ENCODE peak calls at places on chromosomes 6 and 20, in seven cellular contexts. One of them, this sample, is unnamed.
A peak's percentile ranks its signal among the peaks of the same experiment; 100 is the strongest.

GRCh38 chr6:42402184-42402583 is 49.5 kb downstream of the TRERF1 start:
- DNase-seq in globus pallidus: no peak
- DNase-seq in central memory CD4-positive, alpha-beta T cell: no peak
- DNase-seq in stimulated activated naive B cell treated with anti-CD40 and anti-IgM and Interleukin-4, amounts not matched to agents 10 μg/mL and 1 μg/mL and 100 μg/mL, for 72 hours: no peak
- DNase-seq in fibroblast of villous mesenchyme: peak; percentile 56
- DNase-seq in T-helper 1 cell: no peak
- DNase-seq in foreskin keratinocyte: no peak
- DNase-seq in this sample: no peak

GRCh38 chr6:136288566-136289326 is 900 bp downstream of the BCLAF1 start:
- DNase-seq in stimulated activated naive B cell treated with anti-CD40 and anti-IgM and Interleukin-4, amounts not matched to agents 10 μg/mL and 1 μg/mL and 100 μg/mL, for 72 hours: peak; percentile 55
- DNase-seq in T-helper 1 cell: peak; percentile 91
- DNase-seq in foreskin keratinocyte: peak; percentile 83
- DNase-seq in fibroblast of villous mesenchyme: peak; percentile 93
- DNase-seq in globus pallidus: peak; percentile 70
- DNase-seq in central memory CD4-positive, alpha-beta T cell: peak; percentile 97
- DNase-seq in this sample: peak; percentile 97

GRCh38 chr6:15089569-15090144 is 156.2 kb upstream of the JARID2 start:
- DNase-seq in T-helper 1 cell: no peak
- DNase-seq in stimulated activated naive B cell treated with anti-CD40 and anti-IgM and Interleukin-4, amounts not matched to agents 10 μg/mL and 1 μg/mL and 100 μg/mL, for 72 hours: no peak
- DNase-seq in fibroblast of villous mesenchyme: no peak
- DNase-seq in central memory CD4-positive, alpha-beta T cell: no peak
- DNase-seq in globus pallidus: no peak
- DNase-seq in foreskin keratinocyte: no peak
- DNase-seq in this sample: no peak

GRCh38 chr20:25257130-25257529 is 9.2 kb downstream of the PYGB start:
- DNase-seq in fibroblast of villous mesenchyme: no peak
- DNase-seq in foreskin keratinocyte: no peak
- DNase-seq in central memory CD4-positive, alpha-beta T cell: no peak
- DNase-seq in stimulated activated naive B cell treated with anti-CD40 and anti-IgM and Interleukin-4, amounts not matched to agents 10 μg/mL and 1 μg/mL and 100 μg/mL, for 72 hours: no peak
- DNase-seq in globus pallidus: no peak
- DNase-seq in T-helper 1 cell: no peak
- DNase-seq in this sample: no peak

GRCh38 chr6:67642582-67642981 is 992.5 kb upstream of the ADGRB3 start:
- DNase-seq in fibroblast of villous mesenchyme: no peak
- DNase-seq in T-helper 1 cell: no peak
- DNase-seq in foreskin keratinocyte: no peak
- DNase-seq in stimulated activated naive B cell treated with anti-CD40 and anti-IgM and Interleukin-4, amounts not matched to agents 10 μg/mL and 1 μg/mL and 100 μg/mL, for 72 hours: no peak
- DNase-seq in globus pallidus: no peak
- DNase-seq in central memory CD4-positive, alpha-beta T cell: no peak
- DNase-seq in this sample: no peak

GRCh38 chr6:110690916-110691315 is 124.4 kb downstream of the CDK19 start:
- DNase-seq in T-helper 1 cell: no peak
- DNase-seq in fibroblast of villous mesenchyme: no peak
- DNase-seq in central memory CD4-positive, alpha-beta T cell: no peak
- DNase-seq in foreskin keratinocyte: no peak
- DNase-seq in globus pallidus: no peak
- DNase-seq in stimulated activated naive B cell treated with anti-CD40 and anti-IgM and Interleukin-4, amounts not matched to agents 10 μg/mL and 1 μg/mL and 100 μg/mL, for 72 hours: no peak
- DNase-seq in this sample: no peak

GRCh38 chr6:144634371-144634770 is 349.2 kb downstream of the UTRN start:
- DNase-seq in central memory CD4-positive, alpha-beta T cell: no peak
- DNase-seq in foreskin keratinocyte: no peak
- DNase-seq in fibroblast of villous mesenchyme: no peak
- DNase-seq in stimulated activated naive B cell treated with anti-CD40 and anti-IgM and Interleukin-4, amounts not matched to agents 10 μg/mL and 1 μg/mL and 100 μg/mL, for 72 hours: no peak
- DNase-seq in T-helper 1 cell: no peak
- DNase-seq in globus pallidus: no peak
- DNase-seq in this sample: no peak

GRCh38 chr6:114537977-114538376 is 195.2 kb upstream of the HS3ST5 start:
- DNase-seq in fibroblast of villous mesenchyme: no peak
- DNase-seq in foreskin keratinocyte: no peak
- DNase-seq in central memory CD4-positive, alpha-beta T cell: no peak
- DNase-seq in T-helper 1 cell: no peak
- DNase-seq in stimulated activated naive B cell treated with anti-CD40 and anti-IgM and Interleukin-4, amounts not matched to agents 10 μg/mL and 1 μg/mL and 100 μg/mL, for 72 hours: no peak
- DNase-seq in globus pallidus: no peak
- DNase-seq in this sample: no peak

GRCh38 chr6:52909531-52909930 is at the start of gene GSTA3:
- DNase-seq in stimulated activated naive B cell treated with anti-CD40 and anti-IgM and Interleukin-4, amounts not matched to agents 10 μg/mL and 1 μg/mL and 100 μg/mL, for 72 hours: no peak
- DNase-seq in fibroblast of villous mesenchyme: no peak
- DNase-seq in foreskin keratinocyte: no peak
- DNase-seq in globus pallidus: no peak
- DNase-seq in T-helper 1 cell: no peak
- DNase-seq in central memory CD4-positive, alpha-beta T cell: no peak
- DNase-seq in this sample: no peak

GRCh38 chr6:107101211-107101610 is 14.1 kb downstream of the BEND3 start:
- DNase-seq in T-helper 1 cell: no peak
- DNase-seq in fibroblast of villous mesenchyme: no peak
- DNase-seq in central memory CD4-positive, alpha-beta T cell: no peak
- DNase-seq in stimulated activated naive B cell treated with anti-CD40 and anti-IgM and Interleukin-4, amounts not matched to agents 10 μg/mL and 1 μg/mL and 100 μg/mL, for 72 hours: no peak
- DNase-seq in globus pallidus: no peak
- DNase-seq in foreskin keratinocyte: no peak
- DNase-seq in this sample: no peak

GRCh38 chr20:20546402-20546801 is 166.0 kb downstream of the RALGAPA2 start:
- DNase-seq in T-helper 1 cell: no peak
- DNase-seq in stimulated activated naive B cell treated with anti-CD40 and anti-IgM and Interleukin-4, amounts not matched to agents 10 μg/mL and 1 μg/mL and 100 μg/mL, for 72 hours: no peak
- DNase-seq in fibroblast of villous mesenchyme: no peak
- DNase-seq in foreskin keratinocyte: peak; percentile 9
- DNase-seq in central memory CD4-positive, alpha-beta T cell: no peak
- DNase-seq in globus pallidus: no peak
- DNase-seq in this sample: no peak

GRCh38 chr20:12592756-12593155 is 416.0 kb upstream of the SPTLC3 start:
- DNase-seq in T-helper 1 cell: no peak
- DNase-seq in foreskin keratinocyte: no peak
- DNase-seq in central memory CD4-positive, alpha-beta T cell: no peak
- DNase-seq in fibroblast of villous mesenchyme: no peak
- DNase-seq in stimulated activated naive B cell treated with anti-CD40 and anti-IgM and Interleukin-4, amounts not matched to agents 10 μg/mL and 1 μg/mL and 100 μg/mL, for 72 hours: no peak
- DNase-seq in globus pallidus: no peak
- DNase-seq in this sample: no peak

GRCh38 chr6:225121-225721 is 67.1 kb upstream of the DUSP22 start:
- DNase-seq in globus pallidus: no peak
- DNase-seq in stimulated activated naive B cell treated with anti-CD40 and anti-IgM and Interleukin-4, amounts not matched to agents 10 μg/mL and 1 μg/mL and 100 μg/mL, for 72 hours: peak; percentile 65
- DNase-seq in central memory CD4-positive, alpha-beta T cell: peak; percentile 33
- DNase-seq in T-helper 1 cell: no peak
- DNase-seq in fibroblast of villous mesenchyme: no peak
- DNase-seq in foreskin keratinocyte: peak; percentile 93
- DNase-seq in this sample: peak; percentile 41

GRCh38 chr6:167116109-167116837 is 6.6 kb upstream of the CCR6 start:
- DNase-seq in foreskin keratinocyte: no peak
- DNase-seq in T-helper 1 cell: no peak
- DNase-seq in stimulated activated naive B cell treated with anti-CD40 and anti-IgM and Interleukin-4, amounts not matched to agents 10 μg/mL and 1 μg/mL and 100 μg/mL, for 72 hours: no peak
- DNase-seq in fibroblast of villous mesenchyme: peak; percentile 31
- DNase-seq in globus pallidus: no peak
- DNase-seq in central memory CD4-positive, alpha-beta T cell: no peak
- DNase-seq in this sample: no peak

GRCh38 chr20:46523696-46524328 is 10.5 kb upstream of the ZNF334 start:
- DNase-seq in foreskin keratinocyte: no peak
- DNase-seq in globus pallidus: no peak
- DNase-seq in stimulated activated naive B cell treated with anti-CD40 and anti-IgM and Interleukin-4, amounts not matched to agents 10 μg/mL and 1 μg/mL and 100 μg/mL, for 72 hours: no peak
- DNase-seq in central memory CD4-positive, alpha-beta T cell: no peak
- DNase-seq in fibroblast of villous mesenchyme: peak; percentile 14
- DNase-seq in T-helper 1 cell: no peak
- DNase-seq in this sample: no peak

GRCh38 chr20:49690899-49691620 is 22.6 kb downstream of the B4GALT5 start:
- DNase-seq in globus pallidus: no peak
- DNase-seq in central memory CD4-positive, alpha-beta T cell: no peak
- DNase-seq in foreskin keratinocyte: no peak
- DNase-seq in T-helper 1 cell: no peak
- DNase-seq in stimulated activated naive B cell treated with anti-CD40 and anti-IgM and Interleukin-4, amounts not matched to agents 10 μg/mL and 1 μg/mL and 100 μg/mL, for 72 hours: no peak
- DNase-seq in fibroblast of villous mesenchyme: peak; percentile 52
- DNase-seq in this sample: no peak

GRCh38 chr6:48814957-48815356 is 648.1 kb downstream of the MMUT start:
- DNase-seq in fibroblast of villous mesenchyme: no peak
- DNase-seq in stimulated activated naive B cell treated with anti-CD40 and anti-IgM and Interleukin-4, amounts not matched to agents 10 μg/mL and 1 μg/mL and 100 μg/mL, for 72 hours: no peak
- DNase-seq in globus pallidus: no peak
- DNase-seq in foreskin keratinocyte: no peak
- DNase-seq in central memory CD4-positive, alpha-beta T cell: no peak
- DNase-seq in T-helper 1 cell: no peak
- DNase-seq in this sample: no peak

GRCh38 chr20:41639630-41640029 is 21.5 kb upstream of the CHD6 start:
- DNase-seq in fibroblast of villous mesenchyme: no peak
- DNase-seq in globus pallidus: no peak
- DNase-seq in T-helper 1 cell: no peak
- DNase-seq in foreskin keratinocyte: no peak
- DNase-seq in stimulated activated naive B cell treated with anti-CD40 and anti-IgM and Interleukin-4, amounts not matched to agents 10 μg/mL and 1 μg/mL and 100 μg/mL, for 72 hours: no peak
- DNase-seq in central memory CD4-positive, alpha-beta T cell: no peak
- DNase-seq in this sample: no peak

GRCh38 chr6:16482702-16483314 is 244.4 kb downstream of the GMPR start:
- DNase-seq in central memory CD4-positive, alpha-beta T cell: peak; percentile 9
- DNase-seq in foreskin keratinocyte: no peak
- DNase-seq in T-helper 1 cell: no peak
- DNase-seq in stimulated activated naive B cell treated with anti-CD40 and anti-IgM and Interleukin-4, amounts not matched to agents 10 μg/mL and 1 μg/mL and 100 μg/mL, for 72 hours: no peak
- DNase-seq in globus pallidus: no peak
- DNase-seq in fibroblast of villous mesenchyme: no peak
- DNase-seq in this sample: no peak

GRCh38 chr20:54510546-54511129 is 35.2 kb downstream of the DOK5 start:
- DNase-seq in central memory CD4-positive, alpha-beta T cell: no peak
- DNase-seq in T-helper 1 cell: no peak
- DNase-seq in fibroblast of villous mesenchyme: no peak
- DNase-seq in stimulated activated naive B cell treated with anti-CD40 and anti-IgM and Interleukin-4, amounts not matched to agents 10 μg/mL and 1 μg/mL and 100 μg/mL, for 72 hours: no peak
- DNase-seq in globus pallidus: peak; percentile 26
- DNase-seq in foreskin keratinocyte: no peak
- DNase-seq in this sample: no peak

GRCh38 chr20:49320460-49320859 is 42.6 kb upstream of the ZNFX1 start:
- DNase-seq in stimulated activated naive B cell treated with anti-CD40 and anti-IgM and Interleukin-4, amounts not matched to agents 10 μg/mL and 1 μg/mL and 100 μg/mL, for 72 hours: no peak
- DNase-seq in central memory CD4-positive, alpha-beta T cell: no peak
- DNase-seq in foreskin keratinocyte: no peak
- DNase-seq in T-helper 1 cell: no peak
- DNase-seq in fibroblast of villous mesenchyme: peak; percentile 47
- DNase-seq in globus pallidus: no peak
- DNase-seq in this sample: no peak

GRCh38 chr20:49482621-49483017 is at the start of gene KCNB1:
- DNase-seq in central memory CD4-positive, alpha-beta T cell: peak; percentile 12
- DNase-seq in fibroblast of villous mesenchyme: peak; percentile 54
- DNase-seq in globus pallidus: peak; percentile 7
- DNase-seq in stimulated activated naive B cell treated with anti-CD40 and anti-IgM and Interleukin-4, amounts not matched to agents 10 μg/mL and 1 μg/mL and 100 μg/mL, for 72 hours: peak; percentile 8
- DNase-seq in T-helper 1 cell: peak; percentile 24
- DNase-seq in foreskin keratinocyte: no peak
- DNase-seq in this sample: peak; percentile 34

GRCh38 chr6:117440558-117441525 is 15.1 kb upstream of the ROS1 start:
- DNase-seq in central memory CD4-positive, alpha-beta T cell: no peak
- DNase-seq in fibroblast of villous mesenchyme: peak; percentile 91
- DNase-seq in globus pallidus: no peak
- DNase-seq in T-helper 1 cell: no peak
- DNase-seq in foreskin keratinocyte: peak; percentile 98
- DNase-seq in stimulated activated naive B cell treated with anti-CD40 and anti-IgM and Interleukin-4, amounts not matched to agents 10 μg/mL and 1 μg/mL and 100 μg/mL, for 72 hours: no peak
- DNase-seq in this sample: no peak

GRCh38 chr6:154888426-154888825 is 106.7 kb upstream of the TIAM2 start:
- DNase-seq in stimulated activated naive B cell treated with anti-CD40 and anti-IgM and Interleukin-4, amounts not matched to agents 10 μg/mL and 1 μg/mL and 100 μg/mL, for 72 hours: no peak
- DNase-seq in globus pallidus: no peak
- DNase-seq in T-helper 1 cell: no peak
- DNase-seq in fibroblast of villous mesenchyme: no peak
- DNase-seq in foreskin keratinocyte: no peak
- DNase-seq in central memory CD4-positive, alpha-beta T cell: no peak
- DNase-seq in this sample: no peak

GRCh38 chr6:135909737-135910387 is 58.4 kb downstream of the PDE7B start:
- DNase-seq in globus pallidus: peak; percentile 33
- DNase-seq in central memory CD4-positive, alpha-beta T cell: peak; percentile 51
- DNase-seq in fibroblast of villous mesenchyme: peak; percentile 58
- DNase-seq in T-helper 1 cell: peak; percentile 56
- DNase-seq in foreskin keratinocyte: no peak
- DNase-seq in stimulated activated naive B cell treated with anti-CD40 and anti-IgM and Interleukin-4, amounts not matched to agents 10 μg/mL and 1 μg/mL and 100 μg/mL, for 72 hours: peak; percentile 27
- DNase-seq in this sample: peak; percentile 70

This sample was measured in immature natural killer cell.